ENCODE peak calls at places on chromosomes 1 and 21, in five cellular contexts. T is IMR-90, E is trophoblast cell, Q is H1, V is mesenchymal stem cell. P is an unnamed sample.

GRCh38 chr1:12708956-12709555 is 6.9 kb upstream of the AADACL3 start:
- DNase-seq in T (no peak), E (peak), Q (no peak), V (no peak), P (no peak)

GRCh38 chr1:40653851-40654537 is 11.5 kb downstream of the RIMS3 start:
- DNase-seq in T (no peak), E (no peak), Q (no peak), V (no peak), P (peak)

GRCh38 chr1:229229721-229230135 is 41.2 kb upstream of the RAB4A start:
- DNase-seq in T (no peak), E (no peak), Q (no peak), V (peak), P (no peak)

GRCh38 chr1:230464618-230465017 is 38.5 kb upstream of the PGBD5 start:
- DNase-seq in T (no peak), E (no peak), Q (no peak), V (no peak), P (no peak)

GRCh38 chr1:58442114-58442513 is 104.4 kb downstream of the OMA1 start:
- DNase-seq in T (no peak), E (no peak), Q (no peak), V (no peak), P (no peak)

GRCh38 chr1:41372600-41372993 is 11.4 kb downstream of the FOXO6 start:
- DNase-seq in T (no peak), E (no peak), Q (no peak), V (no peak), P (no peak)

GRCh38 chr1:168801032-168801745 is 72.2 kb upstream of the DPT start:
- DNase-seq in T (no peak), E (no peak), Q (no peak), V (no peak), P (no peak)

GRCh38 chr21:38955495-38955894 is 149.8 kb downstream of the ETS2 start:
- DNase-seq in T (peak), E (no peak), Q (no peak), V (peak), P (no peak)

GRCh38 chr21:42454791-42455190 is 41.2 kb downstream of the RSPH1 start:
- DNase-seq in T (no peak), E (peak), Q (no peak), V (no peak), P (no peak)

GRCh38 chr1:176949033-176949662 is 215.4 kb downstream of the ASTN1 start:
- DNase-seq in T (peak), E (peak), Q (peak), V (peak), P (peak)

GRCh38 chr21:38308785-38309119 is 52.0 kb downstream of the KCNJ15 start:
- DNase-seq in T (no peak), E (no peak), Q (no peak), V (no peak), P (no peak)

GRCh38 chr21:45386336-45386727 is 18.6 kb upstream of the COL18A1 start:
- DNase-seq in T (no peak), E (no peak), Q (no peak), V (no peak), P (no peak)

GRCh38 chr1:24009406-24009805 is 29.3 kb upstream of the SRSF10 start:
- DNase-seq in T (peak), E (no peak), Q (no peak), V (peak), P (no peak)

GRCh38 chr1:154466879-154467767 is 34.9 kb upstream of the TDRD10 start:
- DNase-seq in T (no peak), E (no peak), Q (no peak), V (no peak), P (no peak)

GRCh38 chr1:218715961-218716669 is 371.0 kb downstream of the TGFB2 start:
- DNase-seq in T (peak), E (no peak), Q (no peak), V (no peak), P (no peak)

GRCh38 chr21:37848721-37849490 is 67.4 kb downstream of the KCNJ6 start:
- DNase-seq in T (no peak), E (no peak), Q (no peak), V (peak), P (no peak)

GRCh38 chr1:159055181-159055621 is 21.4 kb downstream of the AIM2 start:
- DNase-seq in T (no peak), E (no peak), Q (no peak), V (no peak), P (no peak)

GRCh38 chr1:65170511-65171142 is 22.6 kb downstream of the AK4 start:
- DNase-seq in T (peak), E (peak), Q (no peak), V (peak), P (no peak)

GRCh38 chr1:116981521-116982037 is 20.0 kb upstream of the CD101 start:
- DNase-seq in T (no peak), E (no peak), Q (no peak), V (no peak), P (no peak)

GRCh38 chr1:16091296-16091695 is 17.8 kb upstream of the FAM131C start:
- DNase-seq in T (no peak), E (no peak), Q (no peak), V (no peak), P (no peak)

GRCh38 chr1:223748773-223749733 is 36.7 kb downstream of the CAPN2 start:
- DNase-seq in T (peak), E (peak), Q (no peak), V (peak), P (peak)

GRCh38 chr1:178938959-178939317 is 68.1 kb upstream of the ANGPTL1 start:
- DNase-seq in T (peak), E (no peak), Q (no peak), V (no peak), P (no peak)

GRCh38 chr1:47537966-47538365 is 100.1 kb downstream of the FOXD2 start:
- DNase-seq in T (no peak), E (no peak), Q (no peak), V (no peak), P (no peak)
- H2AK5ac ChIP-seq in T (no peak), E (no peak), Q (no peak), V (no peak), P (no peak)

GRCh38 chr1:93235261-93235660 is 54.7 kb downstream of the CCDC18 start:
- DNase-seq in T (no peak), E (peak), Q (no peak), V (no peak), P (no peak)
- H3K4me3 ChIP-seq in T (no peak), E (no peak), Q (no peak), V (no peak), P (no peak)

DNA sequence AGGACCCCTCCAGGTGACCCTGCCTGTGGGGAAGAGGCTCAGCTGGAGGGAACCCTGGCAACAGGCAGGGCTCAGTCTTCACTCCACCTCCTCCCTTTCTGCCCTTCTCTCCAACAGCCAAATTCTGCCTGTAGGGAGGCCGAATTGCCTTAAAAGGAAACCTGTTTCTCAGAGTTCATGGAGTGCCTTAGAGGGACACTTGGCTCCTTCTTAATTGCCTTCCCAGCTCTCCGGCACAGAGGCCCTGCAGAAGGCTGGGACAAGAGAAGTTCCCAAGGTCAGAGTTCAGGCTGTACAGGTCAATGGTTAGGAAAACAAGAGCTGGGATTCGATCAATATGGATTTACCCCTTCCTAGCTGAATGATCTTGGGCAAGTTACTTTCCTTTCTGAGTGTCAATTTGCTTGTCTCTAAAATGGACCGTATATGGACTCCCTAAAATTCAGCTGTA is 6.2 kb downstream of the CSRP1 start:
- DNase-seq in T (no peak), E (no peak), Q (no peak), V (no peak), P (no peak)
- H3K14ac ChIP-seq in T (peak), E (peak), Q (no peak), V (peak), P (no peak)

DNA sequence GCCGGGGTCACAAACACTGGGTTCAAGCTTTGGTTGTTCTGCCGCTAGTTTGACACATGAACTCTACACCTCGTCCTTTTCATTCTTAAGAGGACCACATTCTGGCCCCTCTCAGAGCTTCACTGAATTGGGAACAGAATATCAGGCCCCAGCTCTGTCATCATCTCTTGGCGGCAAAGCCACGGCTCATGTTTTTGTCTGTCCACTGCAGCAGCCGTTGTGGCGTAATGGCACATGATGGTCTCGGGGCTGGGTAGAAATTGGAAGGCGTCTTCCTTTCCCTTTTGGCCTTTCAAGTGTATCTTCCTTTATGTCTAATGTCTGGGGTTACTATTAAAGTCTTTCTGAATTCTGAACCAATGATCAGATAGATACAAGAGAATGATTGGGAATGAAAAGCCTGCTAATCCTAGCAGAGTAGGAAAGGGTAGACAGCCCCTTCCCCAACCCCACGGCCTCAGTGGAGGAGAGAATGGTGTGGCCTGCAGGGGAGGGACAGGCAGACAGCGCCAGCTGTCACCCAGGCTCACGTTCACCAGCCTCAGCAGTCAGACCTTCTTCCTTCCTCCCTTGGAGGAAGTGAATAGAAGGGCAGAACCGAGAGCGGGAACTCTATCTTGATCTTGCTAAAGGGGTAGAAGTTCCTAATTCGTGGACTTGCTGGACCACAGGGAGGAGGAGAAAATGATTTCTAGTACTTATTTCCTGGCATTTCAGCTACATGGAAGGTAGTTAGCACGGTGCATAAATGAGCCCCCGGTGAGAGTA is 498.1 kb downstream of the KIF26B start:
- DNase-seq in T (no peak), E (no peak), Q (no peak), V (no peak), P (no peak)
- H2AK5ac ChIP-seq in T (no peak), E (no peak), Q (no peak), V (no peak), P (no peak)

GRCh38 chr1:86841120-86841519 is 72.8 kb downstream of the SELENOF start:
- DNase-seq in T (no peak), E (no peak), Q (no peak), V (no peak), P (no peak)
- H3K4me3 ChIP-seq in T (no peak), E (no peak), Q (no peak), V (no peak), P (no peak)

DNA sequence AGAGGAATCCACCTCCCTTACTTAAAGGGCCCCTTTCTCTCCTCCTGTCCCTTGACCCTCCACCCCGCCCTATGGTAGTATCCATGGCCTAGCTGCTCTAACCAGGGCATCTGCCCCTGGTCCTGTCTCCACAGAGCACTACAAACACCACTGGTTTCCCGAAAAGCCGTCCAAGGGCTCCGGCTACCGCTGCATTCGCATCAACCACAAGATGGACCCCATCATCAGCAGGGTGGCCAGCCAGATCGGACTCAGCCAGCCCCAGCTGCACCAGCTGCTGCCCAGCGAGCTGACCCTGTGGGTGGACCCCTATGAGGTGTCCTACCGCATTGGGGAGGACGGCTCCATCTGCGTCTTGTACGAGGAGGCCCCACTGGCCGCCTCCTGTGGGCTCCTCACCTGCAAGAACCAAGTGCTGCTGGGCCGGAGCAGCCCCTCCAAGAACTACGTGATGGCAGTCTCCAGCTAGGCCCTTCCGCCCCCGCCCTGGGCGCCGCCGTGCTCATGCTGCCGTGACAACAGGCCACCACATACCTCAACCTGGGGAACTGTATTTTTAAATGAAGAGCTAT is 1.7 kb downstream of the BTG2 start:
- DNase-seq in T (no peak), E (no peak), Q (no peak), V (no peak), P (no peak)
- H3K14ac ChIP-seq in T (peak), E (no peak), Q (no peak), V (no peak), P (peak)

P was measured in neuronal stem cell.